ENCODE peak calls at places on chromosomes 13 and 19, in six cellular contexts. One of them, this sample, is unnamed.

GRCh38 chr19:34508540-34508939 is 27.0 kb downstream of the WTIP start:
- DNase-seq in CD8-positive, alpha-beta memory T cell: no peak
- DNase-seq in HepG2: no peak
- DNase-seq in stimulated activated CD4-positive, alpha-beta T cell treated with anti-CD3 and anti-CD28 coated beads, Interleukin-1b, Interleukin-23, amount 100 ng/mL, for 24 hours: no peak
- DNase-seq in gastrocnemius medialis: no peak
- DNase-seq in endothelial cell: no peak
- DNase-seq in this sample: no peak

GRCh38 chr19:16889429-16889882 is 657 bp downstream of the F2RL3 start:
- DNase-seq in stimulated activated CD4-positive, alpha-beta T cell treated with anti-CD3 and anti-CD28 coated beads, Interleukin-1b, Interleukin-23, amount 100 ng/mL, for 24 hours: no peak
- DNase-seq in CD8-positive, alpha-beta memory T cell: no peak
- DNase-seq in gastrocnemius medialis: peak; percentile 28
- DNase-seq in endothelial cell: no peak
- DNase-seq in HepG2: no peak
- DNase-seq in this sample: no peak

GRCh38 chr19:23254141-23254910 is 4.1 kb upstream of the ZNF724 start:
- DNase-seq in CD8-positive, alpha-beta memory T cell: no peak
- DNase-seq in endothelial cell: no peak
- DNase-seq in HepG2: no peak
- DNase-seq in stimulated activated CD4-positive, alpha-beta T cell treated with anti-CD3 and anti-CD28 coated beads, Interleukin-1b, Interleukin-23, amount 100 ng/mL, for 24 hours: no peak
- DNase-seq in gastrocnemius medialis: no peak
- DNase-seq in this sample: no peak

GRCh38 chr13:63287926-63288325 is 1872.3 kb upstream of the PCDH20 start:
- DNase-seq in stimulated activated CD4-positive, alpha-beta T cell treated with anti-CD3 and anti-CD28 coated beads, Interleukin-1b, Interleukin-23, amount 100 ng/mL, for 24 hours: no peak
- DNase-seq in CD8-positive, alpha-beta memory T cell: no peak
- DNase-seq in gastrocnemius medialis: no peak
- DNase-seq in endothelial cell: no peak
- DNase-seq in HepG2: no peak
- DNase-seq in this sample: no peak

GRCh38 chr19:35833972-35834371 is 18.3 kb downstream of the NPHS1 start:
- DNase-seq in HepG2: no peak
- DNase-seq in endothelial cell: no peak
- DNase-seq in CD8-positive, alpha-beta memory T cell: no peak
- DNase-seq in stimulated activated CD4-positive, alpha-beta T cell treated with anti-CD3 and anti-CD28 coated beads, Interleukin-1b, Interleukin-23, amount 100 ng/mL, for 24 hours: no peak
- DNase-seq in gastrocnemius medialis: no peak
- DNase-seq in this sample: no peak

GRCh38 chr13:92716749-92717148 is 509.9 kb upstream of the GPC6 start:
- DNase-seq in HepG2: peak; percentile 5
- DNase-seq in CD8-positive, alpha-beta memory T cell: no peak
- DNase-seq in gastrocnemius medialis: no peak
- DNase-seq in endothelial cell: no peak
- DNase-seq in stimulated activated CD4-positive, alpha-beta T cell treated with anti-CD3 and anti-CD28 coated beads, Interleukin-1b, Interleukin-23, amount 100 ng/mL, for 24 hours: no peak
- DNase-seq in this sample: no peak

GRCh38 chr13:100526299-100527030 is 62.1 kb downstream of the GGACT start:
- DNase-seq in gastrocnemius medialis: no peak
- DNase-seq in HepG2: no peak
- DNase-seq in CD8-positive, alpha-beta memory T cell: no peak
- DNase-seq in endothelial cell: no peak
- DNase-seq in stimulated activated CD4-positive, alpha-beta T cell treated with anti-CD3 and anti-CD28 coated beads, Interleukin-1b, Interleukin-23, amount 100 ng/mL, for 24 hours: no peak
- DNase-seq in this sample: no peak

GRCh38 chr13:20160346-20161274 is at the start of gene GJA3:
- DNase-seq in endothelial cell: peak; percentile 21
- DNase-seq in stimulated activated CD4-positive, alpha-beta T cell treated with anti-CD3 and anti-CD28 coated beads, Interleukin-1b, Interleukin-23, amount 100 ng/mL, for 24 hours: no peak
- DNase-seq in HepG2: no peak
- DNase-seq in gastrocnemius medialis: no peak
- DNase-seq in CD8-positive, alpha-beta memory T cell: peak; percentile 76
- DNase-seq in this sample: peak; percentile 62

GRCh38 chr13:39918837-39919236 is 263.4 kb downstream of the COG6 start:
- DNase-seq in gastrocnemius medialis: no peak
- DNase-seq in HepG2: no peak
- DNase-seq in stimulated activated CD4-positive, alpha-beta T cell treated with anti-CD3 and anti-CD28 coated beads, Interleukin-1b, Interleukin-23, amount 100 ng/mL, for 24 hours: no peak
- DNase-seq in endothelial cell: no peak
- DNase-seq in CD8-positive, alpha-beta memory T cell: no peak
- DNase-seq in this sample: no peak

GRCh38 chr19:18967358-18968146 is 26.5 kb upstream of the HOMER3 start:
- DNase-seq in HepG2: no peak
- DNase-seq in gastrocnemius medialis: peak; percentile 76
- DNase-seq in CD8-positive, alpha-beta memory T cell: no peak
- DNase-seq in stimulated activated CD4-positive, alpha-beta T cell treated with anti-CD3 and anti-CD28 coated beads, Interleukin-1b, Interleukin-23, amount 100 ng/mL, for 24 hours: no peak
- DNase-seq in endothelial cell: no peak
- DNase-seq in this sample: no peak

GRCh38 chr19:55703790-55704215 is 28.8 kb downstream of the EPN1 start:
- DNase-seq in gastrocnemius medialis: no peak
- DNase-seq in HepG2: no peak
- DNase-seq in CD8-positive, alpha-beta memory T cell: peak; percentile 11
- DNase-seq in stimulated activated CD4-positive, alpha-beta T cell treated with anti-CD3 and anti-CD28 coated beads, Interleukin-1b, Interleukin-23, amount 100 ng/mL, for 24 hours: no peak
- DNase-seq in endothelial cell: peak; percentile 60
- DNase-seq in this sample: peak; percentile 10

GRCh38 chr19:45638930-45639729 is at the start of gene EML2:
- DNase-seq in stimulated activated CD4-positive, alpha-beta T cell treated with anti-CD3 and anti-CD28 coated beads, Interleukin-1b, Interleukin-23, amount 100 ng/mL, for 24 hours: no peak
- DNase-seq in gastrocnemius medialis: no peak
- DNase-seq in endothelial cell: peak; percentile 22
- DNase-seq in CD8-positive, alpha-beta memory T cell: peak; percentile 49
- DNase-seq in HepG2: peak; percentile 24
- DNase-seq in this sample: peak; percentile 43

GRCh38 chr19:53892981-53893325 is 11.0 kb downstream of the PRKCG start:
- DNase-seq in HepG2: no peak
- DNase-seq in stimulated activated CD4-positive, alpha-beta T cell treated with anti-CD3 and anti-CD28 coated beads, Interleukin-1b, Interleukin-23, amount 100 ng/mL, for 24 hours: no peak
- DNase-seq in gastrocnemius medialis: no peak
- DNase-seq in endothelial cell: no peak
- DNase-seq in CD8-positive, alpha-beta memory T cell: no peak
- DNase-seq in this sample: no peak

GRCh38 chr13:107144432-107144831 is 576.5 kb upstream of the ARGLU1 start:
- DNase-seq in endothelial cell: no peak
- DNase-seq in HepG2: no peak
- DNase-seq in CD8-positive, alpha-beta memory T cell: no peak
- DNase-seq in gastrocnemius medialis: no peak
- DNase-seq in stimulated activated CD4-positive, alpha-beta T cell treated with anti-CD3 and anti-CD28 coated beads, Interleukin-1b, Interleukin-23, amount 100 ng/mL, for 24 hours: no peak
- DNase-seq in this sample: no peak

GRCh38 chr19:23328211-23328610 is 67.1 kb downstream of the ZNF91 start:
- DNase-seq in endothelial cell: no peak
- DNase-seq in gastrocnemius medialis: no peak
- DNase-seq in stimulated activated CD4-positive, alpha-beta T cell treated with anti-CD3 and anti-CD28 coated beads, Interleukin-1b, Interleukin-23, amount 100 ng/mL, for 24 hours: no peak
- DNase-seq in HepG2: no peak
- DNase-seq in CD8-positive, alpha-beta memory T cell: no peak
- DNase-seq in this sample: no peak

GRCh38 chr19:802497-802887 is 5.2 kb downstream of the PTBP1 start:
- DNase-seq in endothelial cell: no peak
- DNase-seq in gastrocnemius medialis: no peak
- DNase-seq in stimulated activated CD4-positive, alpha-beta T cell treated with anti-CD3 and anti-CD28 coated beads, Interleukin-1b, Interleukin-23, amount 100 ng/mL, for 24 hours: no peak
- DNase-seq in CD8-positive, alpha-beta memory T cell: no peak
- DNase-seq in HepG2: no peak
- DNase-seq in this sample: no peak

GRCh38 chr13:113077953-113078894 is 27.4 kb upstream of the F7 start:
- DNase-seq in HepG2: no peak
- DNase-seq in CD8-positive, alpha-beta memory T cell: no peak
- DNase-seq in endothelial cell: no peak
- DNase-seq in gastrocnemius medialis: no peak
- DNase-seq in stimulated activated CD4-positive, alpha-beta T cell treated with anti-CD3 and anti-CD28 coated beads, Interleukin-1b, Interleukin-23, amount 100 ng/mL, for 24 hours: no peak
- DNase-seq in this sample: peak; percentile 54

GRCh38 chr13:99431927-99432636 is 69.2 kb upstream of the TM9SF2 start:
- DNase-seq in HepG2: no peak
- DNase-seq in CD8-positive, alpha-beta memory T cell: peak; percentile 17
- DNase-seq in gastrocnemius medialis: no peak
- DNase-seq in endothelial cell: no peak
- DNase-seq in stimulated activated CD4-positive, alpha-beta T cell treated with anti-CD3 and anti-CD28 coated beads, Interleukin-1b, Interleukin-23, amount 100 ng/mL, for 24 hours: no peak
- DNase-seq in this sample: no peak

GRCh38 chr13:64527561-64527960 is 2702.6 kb downstream of the PCDH9 start:
- DNase-seq in HepG2: peak; percentile 1
- DNase-seq in gastrocnemius medialis: no peak
- DNase-seq in stimulated activated CD4-positive, alpha-beta T cell treated with anti-CD3 and anti-CD28 coated beads, Interleukin-1b, Interleukin-23, amount 100 ng/mL, for 24 hours: no peak
- DNase-seq in CD8-positive, alpha-beta memory T cell: no peak
- DNase-seq in endothelial cell: no peak
- DNase-seq in this sample: no peak

This sample was measured in naive thymus-derived CD8-positive, alpha-beta T cell.